ENCODE peak calls at places on chromosome 1, in four cellular contexts. D is adrenal gland, E is glutamatergic neuron, I is heart right ventricle. F is an unnamed sample.

GRCh38 chr1:216566809-216567208 is 143.6 kb upstream of the USH2A start:
- DNase-seq in D (no peak), E (no peak), I (no peak), F (no peak)

GRCh38 chr1:32791881-32792280 is 25.3 kb downstream of the YARS1 start:
- DNase-seq in D (no peak), E (no peak), I (no peak), F (no peak)

GRCh38 chr1:160376525-160377131 is 9.8 kb downstream of the NHLH1 start:
- DNase-seq in D (peak), E (no peak), I (no peak), F (peak)

GRCh38 chr1:33918368-33918767 is 54.5 kb downstream of the HMGB4 start:
- DNase-seq in D (no peak), E (no peak), I (no peak), F (no peak)

GRCh38 chr1:241627453-241628329 is 12.5 kb downstream of the CHML start:
- DNase-seq in D (peak), E (no peak), I (no peak), F (peak)

GRCh38 chr1:53783056-53783455 is 44.1 kb upstream of the GLIS1 start:
- DNase-seq in D (no peak), E (no peak), I (no peak), F (no peak)

GRCh38 chr1:79760521-79760920 is 754.0 kb upstream of the ADGRL4 start:
- DNase-seq in D (no peak), E (no peak), I (no peak), F (no peak)

GRCh38 chr1:228937351-228937750 is 202.1 kb downstream of the RHOU start:
- DNase-seq in D (no peak), E (no peak), I (no peak), F (no peak)

GRCh38 chr1:46131093-46131492 is 1.3 kb downstream of the PIK3R3 start:
- DNase-seq in D (no peak), E (no peak), I (no peak), F (no peak)

DNA sequence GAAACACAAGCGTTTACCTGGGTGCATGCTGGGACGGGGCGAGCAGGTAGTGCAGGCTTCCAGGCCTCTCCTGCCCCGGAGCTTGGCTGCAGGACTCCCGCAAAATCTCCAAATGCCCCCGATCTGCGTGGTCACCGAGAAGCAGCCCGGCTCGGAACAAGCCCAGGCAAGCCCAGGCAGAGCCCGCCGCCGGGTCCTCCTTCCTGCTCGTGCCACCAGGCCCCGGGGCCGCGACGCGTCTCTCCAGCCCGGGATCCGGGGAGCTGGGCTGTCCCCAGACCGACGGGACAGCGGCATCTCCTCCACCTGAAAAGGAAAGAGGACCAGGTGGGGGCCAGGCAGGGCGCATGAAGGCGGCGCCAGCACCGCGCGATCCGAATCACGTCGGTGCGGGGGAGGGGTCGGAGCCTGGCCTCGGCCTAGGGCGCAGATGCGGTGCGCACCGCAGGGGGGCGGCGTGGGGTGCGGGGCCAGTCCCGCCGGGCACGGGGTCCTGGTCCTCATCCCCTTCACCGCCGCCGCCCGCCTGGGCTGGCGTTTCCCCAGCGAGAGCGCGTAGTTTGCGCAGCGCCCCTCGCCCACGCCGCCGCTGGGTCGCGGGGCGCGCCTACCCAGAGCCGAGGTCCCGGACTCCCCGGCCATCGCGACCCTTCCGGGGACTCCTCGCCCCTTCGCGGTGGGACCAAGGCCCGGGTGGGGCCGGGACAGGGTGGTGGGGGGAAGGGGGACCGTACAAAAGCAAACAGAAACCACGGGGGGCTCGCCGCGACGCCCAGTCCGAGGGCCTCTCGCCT is 52.4 kb upstream of the H6PD start:
- DNase-seq in D (peak), E (peak), I (peak), F (peak)
- TF ChIP-seq CTCF in D (peak), E (no peak), I (peak), F (no peak)

DNA sequence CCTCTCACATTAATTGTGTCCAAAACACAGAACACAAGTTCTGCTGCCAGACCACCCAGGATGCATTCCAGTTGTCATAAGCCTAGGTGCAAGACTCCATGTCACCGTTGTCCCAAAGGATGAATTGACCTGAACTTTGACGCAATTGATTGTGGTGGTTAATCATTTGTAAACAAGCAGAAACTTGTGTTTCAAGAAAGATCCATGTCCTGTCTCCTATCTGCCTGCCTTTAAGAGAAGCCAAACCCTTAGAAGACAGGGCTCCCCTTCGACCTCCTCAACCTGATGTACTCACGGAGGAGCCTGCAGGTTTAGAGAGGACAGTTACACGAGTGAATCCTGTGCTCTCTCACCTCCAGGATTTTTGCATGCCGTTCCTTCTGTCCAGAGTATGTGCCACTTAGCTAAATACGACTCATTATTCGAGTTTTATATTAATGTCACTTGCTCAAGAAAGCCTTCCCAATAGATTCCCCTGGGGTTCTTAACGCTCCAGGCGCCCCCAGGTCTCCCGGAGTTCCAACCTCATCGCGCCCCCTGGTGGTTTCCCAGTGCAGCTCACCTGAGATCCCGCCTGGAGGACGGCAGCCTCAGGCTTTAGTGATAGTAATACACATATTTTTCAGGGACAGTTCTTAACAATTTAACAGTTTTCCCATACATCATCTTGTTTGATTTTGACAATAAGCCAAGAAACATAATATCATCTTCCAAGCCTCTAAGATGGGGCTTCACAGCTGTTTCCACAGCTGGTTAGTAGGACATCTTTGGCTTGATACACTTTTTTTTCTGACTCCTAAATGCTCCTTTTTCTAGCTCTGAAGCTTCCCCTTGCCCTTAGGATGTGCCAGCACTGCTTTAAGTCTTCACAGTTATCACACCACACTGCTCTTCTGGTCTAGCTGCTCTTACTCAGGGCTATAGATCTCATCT is 2.4 kb upstream of the C8B start:
- DNase-seq in D (no peak), E (peak), I (peak), F (peak)
- TF ChIP-seq CTCF in D (no peak), E (peak), I (peak), F (peak)

GRCh38 chr1:24373710-24374109 is 39.9 kb downstream of the STPG1 start:
- DNase-seq in D (no peak), E (no peak), I (no peak), F (no peak)
- TF ChIP-seq CTCF in D (no peak), E (no peak), I (no peak), F (no peak)

GRCh38 chr1:206687251-206687914 is 2.7 kb downstream of the MAPKAPK2 start:
- DNase-seq in D (no peak), E (no peak), I (no peak), F (no peak)
- TF ChIP-seq CTCF in D (no peak), E (no peak), I (no peak), F (no peak)

DNA sequence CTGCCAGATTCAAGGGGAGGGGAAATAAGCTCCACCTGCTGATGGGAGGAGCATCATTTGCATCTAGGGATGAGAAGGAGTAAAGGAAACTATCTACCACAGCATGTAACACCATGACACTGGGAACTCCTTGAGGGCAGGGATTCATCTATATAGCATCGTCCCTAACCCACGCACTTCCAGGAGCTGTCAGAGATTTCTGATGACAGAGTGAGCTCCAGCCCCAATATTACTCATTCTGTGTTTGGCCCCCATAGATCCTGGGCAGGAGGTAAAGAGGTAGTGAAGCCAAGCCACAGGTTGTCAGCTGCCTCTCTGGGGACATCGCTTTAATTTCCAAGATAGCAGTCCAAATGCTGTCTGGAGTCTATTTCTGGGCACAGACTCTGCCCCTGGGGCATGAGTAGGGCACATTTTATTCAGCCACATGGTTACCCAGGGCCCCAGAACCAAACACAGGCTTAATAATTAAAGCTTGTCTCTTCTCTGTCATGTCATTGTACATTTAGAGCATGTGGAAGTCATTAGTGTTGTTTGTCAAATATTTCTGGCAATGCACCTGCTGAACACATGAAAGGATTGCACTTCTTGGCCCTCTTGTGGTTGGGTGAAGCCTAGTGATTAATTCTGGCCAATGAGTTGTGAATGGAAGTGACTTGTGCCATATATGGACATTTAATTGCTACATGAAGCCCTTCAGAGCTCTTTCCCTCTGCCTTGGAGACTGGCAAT is 105.9 kb upstream of the POU3F1 start:
- DNase-seq in D (no peak), E (no peak), I (no peak), F (no peak)
- TF ChIP-seq CTCF in D (no peak), E (peak), I (peak), F (peak)

DNA sequence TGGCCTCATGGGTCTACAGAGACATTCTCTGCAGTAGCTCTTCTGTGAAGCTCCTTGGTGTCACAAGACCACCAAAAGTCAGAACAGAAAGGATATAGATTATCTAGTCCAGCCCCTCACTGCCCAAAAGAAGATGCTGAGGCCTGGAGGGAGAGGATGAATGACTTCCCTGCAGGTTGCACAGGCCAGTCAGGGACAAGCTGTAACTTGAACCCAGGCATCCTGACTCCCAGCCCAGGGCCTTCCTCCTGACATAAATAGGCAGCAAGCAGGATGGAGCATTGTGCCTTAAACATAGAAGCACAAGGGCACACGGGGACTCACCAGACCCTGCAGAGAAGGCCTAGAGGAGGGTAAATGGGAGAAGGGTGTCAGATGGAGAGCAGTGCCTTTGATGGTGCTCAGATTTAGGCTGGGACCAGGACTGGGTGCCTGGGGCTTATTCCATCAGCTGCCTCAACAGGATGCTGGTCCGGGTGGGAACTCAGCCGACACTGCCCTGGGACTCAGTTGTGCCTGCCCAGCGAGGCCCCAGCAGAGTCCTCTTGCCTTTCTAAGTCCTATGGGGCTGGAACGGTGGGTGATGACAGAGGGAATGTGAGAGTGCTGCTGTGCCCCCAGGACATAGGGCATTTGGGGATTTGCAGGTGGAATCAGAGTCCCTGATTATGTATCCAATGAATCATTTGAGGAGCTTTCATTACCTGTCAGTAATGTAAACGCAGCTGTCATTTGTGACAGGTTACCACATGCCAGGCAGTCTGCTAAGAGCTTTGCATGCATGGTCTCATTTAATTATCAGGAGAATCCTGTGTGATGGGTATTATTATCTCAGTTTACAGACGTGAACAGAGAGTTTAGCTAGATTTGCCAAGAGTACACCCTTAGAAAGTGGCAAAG is 13.2 kb downstream of the S100A7A start:
- DNase-seq in D (no peak), E (no peak), I (no peak), F (no peak)
- TF ChIP-seq CTCF in D (no peak), E (no peak), I (no peak), F (no peak)

GRCh38 chr1:92965003-92965402 is 3.7 kb upstream of the DIPK1A start:
- DNase-seq in D (no peak), E (no peak), I (no peak), F (no peak)

GRCh38 chr1:92961896-92962752 is 862 bp upstream of the DIPK1A start:
- DNase-seq in D (no peak), E (no peak), I (peak), F (peak)

GRCh38 chr1:92960395-92961130 is 699 bp downstream of the DIPK1A start:
- DNase-seq in D (peak), E (peak), I (peak), F (peak)

GRCh38 chr1:92958203-92958970 is 2.9 kb downstream of the DIPK1A start:
- DNase-seq in D (no peak), E (no peak), I (no peak), F (no peak)

GRCh38 chr1:92961131-92961895 is at the start of gene DIPK1A:
- DNase-seq in D (peak), E (peak), I (peak), F (peak)
- TF ChIP-seq CTCF in D (no peak), E (peak), I (peak), F (peak)

DNA sequence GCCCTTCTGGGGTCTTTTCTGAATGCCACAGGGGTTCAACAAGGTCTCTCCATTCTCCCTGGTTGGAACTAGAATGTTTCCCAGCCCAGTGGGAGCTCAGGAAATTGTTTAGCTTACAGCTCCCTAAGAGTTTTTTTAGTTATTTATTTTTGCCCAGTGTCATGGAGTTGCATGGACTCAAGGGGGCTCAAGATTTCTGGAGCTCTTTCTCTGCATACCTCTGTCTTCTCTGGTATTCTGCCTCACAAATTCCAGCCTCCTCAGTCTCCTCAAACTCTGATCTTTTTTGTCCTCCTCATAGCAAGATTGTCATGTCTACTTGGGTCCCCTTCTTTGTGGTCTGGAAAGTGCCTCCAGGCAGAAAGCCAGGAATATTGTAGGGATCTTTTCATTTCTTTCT is 15.9 kb upstream of the PPP2R5A start:
- DNase-seq in D (no peak), E (no peak), I (no peak), F (no peak)
- TF ChIP-seq CTCF in D (no peak), E (no peak), I (no peak), F (no peak)

GRCh38 chr1:213286235-213286634 is 235.2 kb downstream of the RPS6KC1 start:
- DNase-seq in D (no peak), E (no peak), I (no peak), F (no peak)
- TF ChIP-seq CTCF in D (peak), E (peak), I (no peak), F (peak)

F was measured in endothelial cell.